ENCODE peak calls at places on chromosomes 3 and 15, in four cellular contexts. E is right lobe of liver, P is heart left ventricle, W is brain microvascular endothelial cell. R is an unnamed sample.

GRCh38 chr3:74631341-74631740 is 16.9 kb upstream of the CNTN3 start:
- DNase-seq in E (no peak), P (no peak), W (no peak), R (no peak)

GRCh38 chr3:188734395-188734794 is 437.4 kb upstream of the TPRG1 start:
- DNase-seq in E (no peak), P (peak; percentile 24), W (no peak), R (no peak)

GRCh38 chr15:55627730-55628368 is 39.7 kb upstream of the PYGO1 start:
- DNase-seq in E (no peak), P (no peak), W (peak; percentile 91), R (no peak)

GRCh38 chr15:68186671-68187397 is 18.3 kb downstream of the CALML4 start:
- DNase-seq in E (no peak), P (peak; percentile 21), W (peak; percentile 54), R (no peak)

GRCh38 chr3:192816274-192816853 is 89.0 kb upstream of the FGF12 start:
- DNase-seq in E (no peak), P (no peak), W (peak; percentile 39), R (no peak)

GRCh38 chr3:16841906-16842709 is 42.6 kb upstream of the PLCL2 start:
- DNase-seq in E (no peak), P (peak; percentile 60), W (no peak), R (no peak)

GRCh38 chr3:87186631-87187159 is 40.4 kb upstream of the CHMP2B start:
- DNase-seq in E (no peak), P (no peak), W (no peak), R (no peak)

GRCh38 chr3:169662215-169663070 is 1.1 kb downstream of the MECOM start:
- DNase-seq in E (no peak), P (peak; percentile 81), W (peak; percentile 30), R (peak; percentile 83)

GRCh38 chr3:192843742-192844350 is 73.8 kb downstream of the MB21D2 start:
- DNase-seq in E (no peak), P (no peak), W (no peak), R (no peak)

GRCh38 chr3:125310623-125311076 is 64.5 kb downstream of the ZNF148 start:
- DNase-seq in E (peak; percentile 58), P (no peak), W (no peak), R (no peak)

GRCh38 chr3:64072111-64072510 is 48.8 kb upstream of the PSMD6 start:
- DNase-seq in E (no peak), P (no peak), W (no peak), R (no peak)

GRCh38 chr3:107227091-107227490 is 150.1 kb upstream of the CCDC54 start:
- DNase-seq in E (no peak), P (no peak), W (no peak), R (no peak)

GRCh38 chr3:143266512-143266911 is 146.9 kb downstream of the CHST2 start:
- DNase-seq in E (no peak), P (no peak), W (no peak), R (no peak)

GRCh38 chr3:21310891-21311290 is 440.1 kb downstream of the ZNF385D start:
- DNase-seq in E (no peak), P (no peak), W (no peak), R (no peak)

GRCh38 chr15:88911766-88912118 is 1.4 kb downstream of the MFGE8 start:
- DNase-seq in E (no peak), P (peak; percentile 76), W (no peak), R (peak; percentile 90)

GRCh38 chr3:124628865-124629264 is 101.4 kb upstream of the UMPS start:
- DNase-seq in E (no peak), P (no peak), W (no peak), R (no peak)

GRCh38 chr3:78177780-78178179 is 1137.9 kb downstream of the ROBO2 start:
- DNase-seq in E (no peak), P (no peak), W (no peak), R (no peak)

GRCh38 chr3:149390316-149390715 is 12.9 kb upstream of the TM4SF1 start:
- DNase-seq in E (no peak), P (no peak), W (no peak), R (no peak)

GRCh38 chr3:123688241-123688747 is 103.4 kb upstream of the HACD2 start:
- DNase-seq in E (no peak), P (no peak), W (peak; percentile 96), R (no peak)

GRCh38 chr15:44606740-44607139 is 56.7 kb downstream of the SPG11 start:
- DNase-seq in E (no peak), P (no peak), W (no peak), R (no peak)

GRCh38 chr3:134827213-134827612 is 32.2 kb downstream of the EPHB1 start:
- DNase-seq in E (no peak), P (no peak), W (no peak), R (no peak)

GRCh38 chr15:76866716-76867321 is 38.3 kb downstream of the SCAPER start:
- DNase-seq in E (no peak), P (no peak), W (peak; percentile 17), R (peak; percentile 20)

GRCh38 chr15:90762109-90762508 is 45.0 kb downstream of the BLM start:
- DNase-seq in E (peak; percentile 55), P (peak; percentile 85), W (peak; percentile 25), R (no peak)

GRCh38 chr3:16810013-16810412 is 74.7 kb upstream of the PLCL2 start:
- DNase-seq in E (no peak), P (no peak), W (no peak), R (no peak)

GRCh38 chr3:127754411-127755304 is 67.7 kb downstream of the MGLL start:
- DNase-seq in E (no peak), P (peak; percentile 25), W (no peak), R (no peak)

GRCh38 chr15:63246691-63247464 is 30.5 kb upstream of the APH1B start:
- DNase-seq in E (no peak), P (no peak), W (peak; percentile 36), R (peak; percentile 33)

GRCh38 chr15:70788114-70789049 is 25.0 kb upstream of the UACA start:
- DNase-seq in E (peak; percentile 12), P (no peak), W (peak; percentile 71), R (no peak)

GRCh38 chr15:70793694-70794093 is 30.3 kb upstream of the UACA start:
- DNase-seq in E (no peak), P (no peak), W (no peak), R (no peak)

GRCh38 chr15:70792171-70792573 is 28.8 kb upstream of the UACA start:
- DNase-seq in E (no peak), P (no peak), W (peak; percentile 69), R (no peak)

GRCh38 chr15:70789213-70789612 is 25.9 kb upstream of the UACA start:
- DNase-seq in E (peak; percentile 5), P (no peak), W (peak; percentile 62), R (no peak)

GRCh38 chr15:70791248-70791647 is 27.9 kb upstream of the UACA start:
- DNase-seq in E (no peak), P (no peak), W (no peak), R (no peak)
- TF ChIP-seq CTCF in E (no peak), P (no peak), W (no peak), R (no peak)

DNA sequence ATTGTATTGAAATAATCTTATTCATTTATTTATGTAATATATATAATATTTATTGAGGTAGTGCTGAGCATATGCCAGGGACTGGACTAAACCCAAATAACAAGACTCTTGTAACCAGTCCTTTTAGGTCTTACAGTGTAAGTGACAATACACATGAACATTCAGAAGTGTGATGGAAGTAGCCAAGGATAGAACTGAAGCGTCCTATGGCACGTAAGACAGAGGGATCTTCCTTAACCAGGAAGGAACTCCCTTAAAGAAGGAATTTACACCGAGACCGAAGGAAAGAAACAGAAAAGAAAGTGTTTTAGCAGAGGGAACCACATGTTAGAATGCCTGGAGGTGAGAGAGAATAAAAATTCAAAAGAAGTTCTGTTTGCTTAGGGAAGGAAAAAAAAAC is 23.6 kb upstream of the CLDN1 start:
- DNase-seq in E (no peak), P (no peak), W (no peak), R (no peak)
- H3K4me3 ChIP-seq in E (peak overlapping the region; percentile 0), P (no peak overlapping the region), W (no peak overlapping the region), R (no peak overlapping the region)

DNA sequence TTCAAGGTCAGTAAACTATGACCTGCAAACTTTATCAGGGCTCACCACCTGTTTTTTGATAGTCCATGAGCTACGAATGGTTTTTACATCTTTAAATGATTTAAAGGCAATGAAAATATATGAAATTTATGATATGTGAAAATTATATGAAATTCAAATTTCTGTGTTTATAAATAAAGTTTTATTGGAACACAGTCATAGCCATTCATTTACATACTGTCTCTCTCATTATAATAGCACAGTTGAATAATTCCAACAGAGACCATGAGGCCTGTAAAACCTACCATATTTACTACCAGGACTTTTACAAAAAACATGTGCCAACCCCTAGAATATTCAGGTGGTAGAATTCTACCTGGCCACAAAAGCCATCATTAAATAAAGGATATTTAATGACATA is 64.0 kb upstream of the XXYLT1 start:
- DNase-seq in E (no peak), P (no peak), W (no peak), R (no peak)
- H3K36me3 ChIP-seq in E (no peaks in the 10 kb centered on the region), P (peaks cover 12% of the 10 kb centered on the region), W (peaks cover 9% of the 10 kb centered on the region), R (no peaks in the 10 kb centered on the region)

GRCh38 chr3:158785972-158786371 is 15.9 kb upstream of the MFSD1 start:
- DNase-seq in E (no peak), P (no peak), W (no peak), R (no peak)
- TF ChIP-seq CTCF in E (no peak), P (no peak), W (no peak), R (no peak)

GRCh38 chr3:132596816-132597433 is at the start of gene ACKR4:
- DNase-seq in E (no peak), P (no peak), W (no peak), R (no peak)
- H3K4me3 ChIP-seq in E (no peak within 1 kb of the TSS), P (no peak within 1 kb of the TSS), W (no peak within 1 kb of the TSS), R (no peak within 1 kb of the TSS)

GRCh38 chr3:14494279-14494972 is 45.7 kb downstream of the GRIP2 start:
- DNase-seq in E (no peak), P (no peak), W (no peak), R (no peak)
- H3K36me3 ChIP-seq in E (no peaks in the 10 kb centered on the region), P (peaks cover 39% of the 10 kb centered on the region), W (peaks cover 1% of the 10 kb centered on the region), R (peaks cover 3% of the 10 kb centered on the region)

GRCh38 chr3:79766474-79767193 is 1.2 kb downstream of the ROBO1 start:
- DNase-seq in E (no peak), P (no peak), W (peak; percentile 11), R (no peak)

GRCh38 chr3:79769234-79769633 is 1.4 kb upstream of the ROBO1 start:
- DNase-seq in E (no peak), P (no peak), W (no peak), R (no peak)

GRCh38 chr3:79765854-79766253 is 1.9 kb downstream of the ROBO1 start:
- DNase-seq in E (no peak), P (no peak), W (no peak), R (no peak)

GRCh38 chr3:79767953-79768282 is at the start of gene ROBO1:
- DNase-seq in E (no peak), P (no peak), W (peak; percentile 66), R (no peak)

GRCh38 chr3:79767194-79767952 is 425 bp downstream of the ROBO1 start:
- DNase-seq in E (no peak), P (no peak), W (peak; percentile 57), R (no peak)
- TF ChIP-seq CTCF in E (no peak), P (no peak), W (peak; percentile 67), R (no peak)

R was measured in WERI-Rb-1.